ENCODE peak calls at places on chromosomes 5 and 9, in five cellular contexts. One of them, this sample, is unnamed.

GRCh38 chr5:139188558-139189270 is 9.5 kb downstream of the SIL1 start:
- DNase-seq in IMR-90: no peak
- DNase-seq in PC-3: no peak
- DNase-seq in GM23248: no peak
- DNase-seq in SK-N-SH: no peak
- DNase-seq in this sample: no peak

GRCh38 chr9:79362100-79363081 is 209.4 kb upstream of the TLE4 start:
- DNase-seq in IMR-90: peak
- DNase-seq in PC-3: peak
- DNase-seq in GM23248: no peak
- DNase-seq in SK-N-SH: no peak
- DNase-seq in this sample: no peak

GRCh38 chr9:12439267-12439666 is 253.9 kb upstream of the TYRP1 start:
- DNase-seq in IMR-90: no peak
- DNase-seq in PC-3: no peak
- DNase-seq in GM23248: no peak
- DNase-seq in SK-N-SH: no peak
- DNase-seq in this sample: no peak

GRCh38 chr9:27457445-27457844 is 66.6 kb upstream of the IFNK start:
- DNase-seq in IMR-90: no peak
- DNase-seq in PC-3: no peak
- DNase-seq in GM23248: no peak
- DNase-seq in SK-N-SH: no peak
- DNase-seq in this sample: peak

GRCh38 chr5:115551415-115551814 is 6.8 kb upstream of the FEM1C start:
- DNase-seq in IMR-90: no peak
- DNase-seq in PC-3: peak
- DNase-seq in GM23248: peak
- DNase-seq in SK-N-SH: no peak
- DNase-seq in this sample: peak

GRCh38 chr5:83133797-83134196 is 56.5 kb downstream of the XRCC4 start:
- DNase-seq in IMR-90: no peak
- DNase-seq in PC-3: no peak
- DNase-seq in GM23248: no peak
- DNase-seq in SK-N-SH: no peak
- DNase-seq in this sample: no peak

GRCh38 chr9:69097053-69097452 is 61.5 kb downstream of the FXN start:
- DNase-seq in IMR-90: peak
- DNase-seq in PC-3: no peak
- DNase-seq in GM23248: peak
- DNase-seq in SK-N-SH: no peak
- DNase-seq in this sample: peak

GRCh38 chr5:104431946-104432345 is 869.4 kb upstream of the NUDT12 start:
- DNase-seq in IMR-90: no peak
- DNase-seq in PC-3: no peak
- DNase-seq in GM23248: no peak
- DNase-seq in SK-N-SH: peak
- DNase-seq in this sample: no peak

GRCh38 chr9:113558632-113559502 is 95.3 kb downstream of the RGS3 start:
- DNase-seq in IMR-90: peak
- DNase-seq in PC-3: no peak
- DNase-seq in GM23248: peak
- DNase-seq in SK-N-SH: peak
- DNase-seq in this sample: peak

GRCh38 chr9:26261503-26262330 is 583.5 kb upstream of the TUSC1 start:
- DNase-seq in IMR-90: peak
- DNase-seq in PC-3: peak
- DNase-seq in GM23248: peak
- DNase-seq in SK-N-SH: no peak
- DNase-seq in this sample: no peak

GRCh38 chr5:100827481-100827889 is 75.6 kb downstream of the ST8SIA4 start:
- DNase-seq in IMR-90: no peak
- DNase-seq in PC-3: peak
- DNase-seq in GM23248: peak
- DNase-seq in SK-N-SH: no peak
- DNase-seq in this sample: peak

GRCh38 chr9:37574996-37575395 is 1.2 kb downstream of the FBXO10 start:
- DNase-seq in IMR-90: peak
- DNase-seq in PC-3: no peak
- DNase-seq in GM23248: peak
- DNase-seq in SK-N-SH: peak
- DNase-seq in this sample: no peak

GRCh38 chr5:18393546-18393945 is 759.3 kb downstream of the TAF11L14 start:
- DNase-seq in IMR-90: no peak
- DNase-seq in PC-3: no peak
- DNase-seq in GM23248: peak
- DNase-seq in SK-N-SH: no peak
- DNase-seq in this sample: no peak

GRCh38 chr5:147482426-147483196 is 27.3 kb downstream of the DPYSL3 start:
- DNase-seq in IMR-90: no peak
- DNase-seq in PC-3: no peak
- DNase-seq in GM23248: peak
- DNase-seq in SK-N-SH: no peak
- DNase-seq in this sample: no peak

DNA sequence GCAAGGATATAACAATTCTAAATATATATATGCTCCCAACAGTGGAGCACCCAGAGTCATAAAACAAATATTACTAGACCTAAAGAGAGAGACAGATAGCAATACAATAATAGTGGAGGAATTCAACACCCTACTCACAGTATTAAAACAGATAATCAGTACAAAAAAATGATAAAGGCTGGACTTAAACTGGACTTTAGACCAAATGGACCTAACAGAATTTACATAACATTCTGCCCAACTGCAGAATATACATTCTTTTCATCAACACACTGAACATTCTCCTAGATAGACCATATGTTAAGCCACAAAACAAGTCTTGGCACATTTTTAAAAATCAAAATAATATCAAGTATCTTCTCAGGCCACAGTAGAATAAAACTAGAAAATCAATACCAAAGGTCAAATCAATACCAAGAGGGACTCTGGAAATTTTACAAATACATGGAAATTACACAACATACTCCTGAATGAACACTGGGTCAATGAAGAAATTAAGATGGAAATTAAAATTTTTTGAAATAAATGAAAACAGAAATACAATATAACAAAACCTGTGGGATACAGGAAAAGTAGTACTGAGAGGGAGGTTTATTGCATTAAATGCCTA is 100.8 kb downstream of the FBXL17 start:
- DNase-seq in IMR-90: no peak
- DNase-seq in PC-3: no peak
- DNase-seq in GM23248: no peak
- DNase-seq in SK-N-SH: no peak
- DNase-seq in this sample: no peak
- H3K4me3 ChIP-seq in IMR-90: no peak
- H3K4me3 ChIP-seq in PC-3: no peak
- H3K4me3 ChIP-seq in GM23248: no peak
- H3K4me3 ChIP-seq in SK-N-SH: no peak
- H3K4me3 ChIP-seq in this sample: no peak

GRCh38 chr5:35863159-35863558 is 6.5 kb downstream of the IL7R start:
- DNase-seq in IMR-90: no peak
- DNase-seq in PC-3: peak
- DNase-seq in GM23248: no peak
- DNase-seq in SK-N-SH: no peak
- DNase-seq in this sample: no peak

GRCh38 chr5:35862126-35862525 is 5.4 kb downstream of the IL7R start:
- DNase-seq in IMR-90: no peak
- DNase-seq in PC-3: no peak
- DNase-seq in GM23248: no peak
- DNase-seq in SK-N-SH: no peak
- DNase-seq in this sample: no peak

GRCh38 chr5:35869705-35870277 is 13.1 kb downstream of the IL7R start:
- DNase-seq in IMR-90: no peak
- DNase-seq in PC-3: no peak
- DNase-seq in GM23248: no peak
- DNase-seq in SK-N-SH: no peak
- DNase-seq in this sample: no peak

DNA sequence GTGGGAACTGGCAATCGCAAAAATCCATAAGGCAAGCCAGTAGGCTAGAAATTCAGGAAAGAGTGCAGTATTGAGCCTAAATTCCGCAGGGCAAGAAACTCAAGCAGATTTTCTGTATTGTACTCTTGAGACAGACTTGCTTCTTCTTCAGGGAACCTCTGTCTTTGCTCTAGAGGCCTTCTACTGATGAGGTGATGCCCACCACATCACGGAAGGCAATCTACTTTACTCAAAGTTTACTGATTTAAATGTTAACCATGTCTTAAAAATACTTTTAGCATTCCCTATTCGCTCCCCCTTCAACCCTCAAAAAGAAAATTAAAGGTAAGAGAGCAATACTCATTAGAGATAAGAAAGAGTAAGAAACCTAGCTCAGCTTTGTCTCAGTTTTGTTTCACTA is 11.3 kb downstream of the IL7R start:
- DNase-seq in IMR-90: no peak
- DNase-seq in PC-3: no peak
- DNase-seq in GM23248: no peak
- DNase-seq in SK-N-SH: no peak
- DNase-seq in this sample: no peak
- H3K27ac ChIP-seq in IMR-90: no peak
- H3K27ac ChIP-seq in PC-3: no peak
- H3K27ac ChIP-seq in GM23248: no peak
- H3K27ac ChIP-seq in SK-N-SH: no peak
- H3K27ac ChIP-seq in this sample: no peak

GRCh38 chr9:98409637-98410173 is 154.3 kb upstream of the TBC1D2 start:
- DNase-seq in IMR-90: no peak
- DNase-seq in PC-3: no peak
- DNase-seq in GM23248: no peak
- DNase-seq in SK-N-SH: no peak
- DNase-seq in this sample: no peak

GRCh38 chr9:98411981-98412561 is 156.6 kb upstream of the TBC1D2 start:
- DNase-seq in IMR-90: no peak
- DNase-seq in PC-3: no peak
- DNase-seq in GM23248: no peak
- DNase-seq in SK-N-SH: no peak
- DNase-seq in this sample: no peak

GRCh38 chr9:98406469-98406868 is 151.0 kb upstream of the TBC1D2 start:
- DNase-seq in IMR-90: no peak
- DNase-seq in PC-3: no peak
- DNase-seq in GM23248: peak
- DNase-seq in SK-N-SH: no peak
- DNase-seq in this sample: no peak

GRCh38 chr9:98415782-98416181 is 160.3 kb upstream of the TBC1D2 start:
- DNase-seq in IMR-90: no peak
- DNase-seq in PC-3: no peak
- DNase-seq in GM23248: no peak
- DNase-seq in SK-N-SH: no peak
- DNase-seq in this sample: no peak

GRCh38 chr9:98410185-98410697 is 154.8 kb upstream of the TBC1D2 start:
- DNase-seq in IMR-90: peak
- DNase-seq in PC-3: no peak
- DNase-seq in GM23248: peak
- DNase-seq in SK-N-SH: peak
- DNase-seq in this sample: peak
- H3K4me3 ChIP-seq in IMR-90: no peak
- H3K4me3 ChIP-seq in PC-3: no peak
- H3K4me3 ChIP-seq in GM23248: peak
- H3K4me3 ChIP-seq in SK-N-SH: no peak
- H3K4me3 ChIP-seq in this sample: no peak

GRCh38 chr5:55096186-55096585 is 6.3 kb upstream of the GZMA start:
- DNase-seq in IMR-90: no peak
- DNase-seq in PC-3: no peak
- DNase-seq in GM23248: no peak
- DNase-seq in SK-N-SH: no peak
- DNase-seq in this sample: peak
- H3K27ac ChIP-seq in IMR-90: no peak
- H3K27ac ChIP-seq in PC-3: no peak
- H3K27ac ChIP-seq in GM23248: no peak
- H3K27ac ChIP-seq in SK-N-SH: no peak
- H3K27ac ChIP-seq in this sample: peak

GRCh38 chr5:14665110-14665822 is 748 bp downstream of the OTULIN start:
- DNase-seq in IMR-90: no peak
- DNase-seq in PC-3: peak
- DNase-seq in GM23248: peak
- DNase-seq in SK-N-SH: peak
- DNase-seq in this sample: peak

GRCh38 chr5:14665949-14666741 is 1.6 kb downstream of the OTULIN start:
- DNase-seq in IMR-90: peak
- DNase-seq in PC-3: peak
- DNase-seq in GM23248: peak
- DNase-seq in SK-N-SH: peak
- DNase-seq in this sample: peak

GRCh38 chr5:14668247-14668646 is 3.7 kb downstream of the OTULIN start:
- DNase-seq in IMR-90: no peak
- DNase-seq in PC-3: no peak
- DNase-seq in GM23248: no peak
- DNase-seq in SK-N-SH: no peak
- DNase-seq in this sample: no peak

GRCh38 chr5:14667770-14668169 is 3.3 kb downstream of the OTULIN start:
- DNase-seq in IMR-90: no peak
- DNase-seq in PC-3: no peak
- DNase-seq in GM23248: no peak
- DNase-seq in SK-N-SH: no peak
- DNase-seq in this sample: no peak

GRCh38 chr5:14667290-14667689 is 2.8 kb downstream of the OTULIN start:
- DNase-seq in IMR-90: no peak
- DNase-seq in PC-3: no peak
- DNase-seq in GM23248: no peak
- DNase-seq in SK-N-SH: no peak
- DNase-seq in this sample: no peak
- H3K4me3 ChIP-seq in IMR-90: no peak
- H3K4me3 ChIP-seq in PC-3: no peak
- H3K4me3 ChIP-seq in GM23248: no peak
- H3K4me3 ChIP-seq in SK-N-SH: no peak
- H3K4me3 ChIP-seq in this sample: no peak

DNA sequence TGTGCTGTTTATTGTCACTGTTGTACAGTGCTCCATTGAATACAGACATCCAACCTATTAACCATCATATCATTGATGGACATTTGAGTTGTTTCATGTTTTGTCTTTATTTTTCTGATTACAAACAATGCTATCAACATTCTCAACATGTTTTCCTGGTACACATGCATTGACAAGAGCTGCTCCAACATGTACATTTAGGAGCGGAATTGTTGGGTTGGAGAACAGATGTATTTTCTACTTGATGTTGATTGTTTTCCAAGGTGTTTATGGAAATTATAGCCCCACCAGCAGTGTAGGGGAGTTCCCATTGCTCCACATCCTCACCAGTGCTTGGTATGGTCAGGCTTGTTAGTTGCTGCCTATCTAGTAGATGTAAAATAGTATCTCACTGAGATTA is 204.1 kb upstream of the CLINT1 start:
- DNase-seq in IMR-90: no peak
- DNase-seq in PC-3: no peak
- DNase-seq in GM23248: no peak
- DNase-seq in SK-N-SH: no peak
- DNase-seq in this sample: no peak
- H3K27ac ChIP-seq in IMR-90: no peak
- H3K27ac ChIP-seq in PC-3: no peak
- H3K27ac ChIP-seq in GM23248: no peak
- H3K27ac ChIP-seq in SK-N-SH: no peak
- H3K27ac ChIP-seq in this sample: no peak

DNA sequence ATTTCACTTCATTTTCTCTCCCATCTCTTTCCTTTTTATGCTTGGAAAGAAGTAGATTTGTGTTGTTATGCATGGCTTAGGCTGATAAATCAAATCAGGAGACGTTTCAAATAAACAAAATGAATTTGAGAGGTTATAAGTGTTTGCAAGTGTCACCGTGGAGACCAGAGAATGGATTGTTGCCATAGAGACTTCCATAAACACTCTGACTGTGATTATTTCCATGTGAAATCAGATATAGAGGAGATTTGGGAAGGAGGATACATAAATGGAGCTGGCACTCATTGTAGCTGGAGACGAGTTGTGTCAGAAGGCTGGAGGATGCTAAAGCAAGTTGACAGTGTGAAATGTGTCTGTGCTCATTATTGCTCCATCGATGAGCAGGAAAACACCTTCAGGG is 84.2 kb upstream of the PCSK1 start:
- DNase-seq in IMR-90: peak
- DNase-seq in PC-3: no peak
- DNase-seq in GM23248: peak
- DNase-seq in SK-N-SH: peak
- DNase-seq in this sample: no peak
- H3K4me3 ChIP-seq in IMR-90: no peak
- H3K4me3 ChIP-seq in PC-3: no peak
- H3K4me3 ChIP-seq in GM23248: peak
- H3K4me3 ChIP-seq in SK-N-SH: no peak
- H3K4me3 ChIP-seq in this sample: no peak